ENCODE peak calls at places on chromosome 6, in six cellular contexts. K, N, B, G, Q and T are unnamed samples.

GRCh38 chr6:121647905-121648304 is 212.5 kb downstream of the GJA1 start:
- DNase-seq in K (peak), N (no peak), B (peak), G (no peak), Q (no peak), T (no peak)

GRCh38 chr6:52594216-52594615 is 17.4 kb upstream of the TRAM2 start:
- DNase-seq in K (no peak), N (no peak), B (no peak), G (no peak), Q (no peak), T (no peak)

GRCh38 chr6:140897804-140898573 is 1234.7 kb upstream of the GJE1 start:
- DNase-seq in K (no peak), N (no peak), B (no peak), G (no peak), Q (no peak), T (peak)

GRCh38 chr6:129646617-129647016 is 63.4 kb downstream of the ARHGAP18 start:
- DNase-seq in K (no peak), N (no peak), B (no peak), G (no peak), Q (no peak), T (no peak)

GRCh38 chr6:157710604-157711003 is 112.4 kb upstream of the SNX9 start:
- DNase-seq in K (peak), N (no peak), B (no peak), G (no peak), Q (no peak), T (no peak)

GRCh38 chr6:33320315-33321181 is 3.0 kb upstream of the ZBTB22 start:
- DNase-seq in K (no peak), N (no peak), B (peak), G (no peak), Q (no peak), T (no peak)

GRCh38 chr6:56833873-56834272 is 121.0 kb upstream of the BEND6 start:
- DNase-seq in K (no peak), N (no peak), B (no peak), G (no peak), Q (no peak), T (no peak)

GRCh38 chr6:19297880-19298279 is 539.3 kb upstream of the ID4 start:
- DNase-seq in K (no peak), N (no peak), B (peak), G (peak), Q (no peak), T (no peak)

GRCh38 chr6:105035299-105035698 is 78.4 kb downstream of the LIN28B start:
- DNase-seq in K (no peak), N (no peak), B (no peak), G (no peak), Q (no peak), T (no peak)

GRCh38 chr6:31441368-31442267 is 38.2 kb downstream of the MICA start:
- DNase-seq in K (no peak), N (peak), B (peak), G (peak), Q (peak), T (peak)

GRCh38 chr6:131654326-131654725 is 17.2 kb downstream of the ENPP3 start:
- DNase-seq in K (peak), N (no peak), B (peak), G (no peak), Q (no peak), T (no peak)

GRCh38 chr6:90401933-90402830 is 105.5 kb upstream of the BACH2 start:
- DNase-seq in K (no peak), N (no peak), B (no peak), G (no peak), Q (no peak), T (no peak)

GRCh38 chr6:90249044-90249443 is 47.6 kb downstream of the BACH2 start:
- DNase-seq in K (no peak), N (no peak), B (no peak), G (no peak), Q (no peak), T (no peak)

GRCh38 chr6:169970306-169970988 is 219.0 kb downstream of the ERMARD start:
- DNase-seq in K (no peak), N (no peak), B (no peak), G (no peak), Q (peak), T (no peak)

GRCh38 chr6:121435444-121436069 is at the start of gene GJA1:
- DNase-seq in K (peak), N (peak), B (peak), G (peak), Q (no peak), T (no peak)

GRCh38 chr6:2918936-2919335 is 15.8 kb upstream of the SERPINB9 start:
- DNase-seq in K (no peak), N (no peak), B (no peak), G (no peak), Q (no peak), T (no peak)

GRCh38 chr6:65259080-65259479 is 447.9 kb downstream of the EYS start:
- DNase-seq in K (peak), N (no peak), B (peak), G (no peak), Q (no peak), T (no peak)

GRCh38 chr6:3088853-3089445 is 20.7 kb downstream of the RIPK1 start:
- DNase-seq in K (no peak), N (no peak), B (no peak), G (no peak), Q (no peak), T (no peak)

GRCh38 chr6:150191809-150192208 is 49.0 kb downstream of the PPP1R14C start:
- DNase-seq in K (peak), N (no peak), B (peak), G (no peak), Q (no peak), T (no peak)

GRCh38 chr6:30804333-30804732 is 60.0 kb upstream of the IER3 start:
- DNase-seq in K (no peak), N (no peak), B (no peak), G (no peak), Q (no peak), T (no peak)

GRCh38 chr6:142721213-142721920 is 223.6 kb downstream of the HIVEP2 start:
- DNase-seq in K (no peak), N (no peak), B (no peak), G (no peak), Q (no peak), T (no peak)

GRCh38 chr6:100719883-100720682 is 161.0 kb downstream of the ASCC3 start:
- DNase-seq in K (peak), N (no peak), B (peak), G (peak), Q (no peak), T (no peak)

GRCh38 chr6:156988276-156989158 is 211.3 kb downstream of the ARID1B start:
- DNase-seq in K (peak), N (peak), B (peak), G (peak), Q (no peak), T (peak)